ENCODE peak calls at places on chromosomes 7 and 10, in six cellular contexts. One of them, this sample, is unnamed.

GRCh38 chr7:24337180-24337579 is 53.2 kb downstream of the NPY start:
- DNase-seq in iPS-NIHi11: peak
- DNase-seq in CD8-positive, alpha-beta T cell: no peak
- DNase-seq in globus pallidus: peak
- DNase-seq in neural progenitor cell: peak
- DNase-seq in effector CD4-positive, alpha-beta T cell: no peak
- DNase-seq in this sample: no peak

GRCh38 chr7:133633055-133633454 is 380.2 kb downstream of the EXOC4 start:
- DNase-seq in neural progenitor cell: no peak
- DNase-seq in globus pallidus: no peak
- DNase-seq in CD8-positive, alpha-beta T cell: no peak
- DNase-seq in iPS-NIHi11: peak
- DNase-seq in effector CD4-positive, alpha-beta T cell: no peak
- DNase-seq in this sample: no peak

GRCh38 chr10:24503627-24504320 is 219.9 kb downstream of the ARHGAP21 start:
- DNase-seq in neural progenitor cell: peak
- DNase-seq in globus pallidus: no peak
- DNase-seq in iPS-NIHi11: peak
- DNase-seq in effector CD4-positive, alpha-beta T cell: no peak
- DNase-seq in CD8-positive, alpha-beta T cell: no peak
- DNase-seq in this sample: no peak

GRCh38 chr7:88664630-88665233 is 94.8 kb upstream of the ZNF804B start:
- DNase-seq in globus pallidus: no peak
- DNase-seq in CD8-positive, alpha-beta T cell: no peak
- DNase-seq in effector CD4-positive, alpha-beta T cell: no peak
- DNase-seq in iPS-NIHi11: peak
- DNase-seq in neural progenitor cell: no peak
- DNase-seq in this sample: no peak

GRCh38 chr10:62461120-62461519 is 87.0 kb downstream of the ZNF365 start:
- DNase-seq in neural progenitor cell: no peak
- DNase-seq in iPS-NIHi11: no peak
- DNase-seq in globus pallidus: no peak
- DNase-seq in CD8-positive, alpha-beta T cell: no peak
- DNase-seq in effector CD4-positive, alpha-beta T cell: no peak
- DNase-seq in this sample: no peak

GRCh38 chr10:120369831-120370230 is 87.2 kb upstream of the PLPP4 start:
- DNase-seq in iPS-NIHi11: no peak
- DNase-seq in globus pallidus: no peak
- DNase-seq in CD8-positive, alpha-beta T cell: no peak
- DNase-seq in neural progenitor cell: no peak
- DNase-seq in effector CD4-positive, alpha-beta T cell: no peak
- DNase-seq in this sample: no peak

GRCh38 chr10:90964781-90965462 is 44.0 kb upstream of the ANKRD1 start:
- DNase-seq in effector CD4-positive, alpha-beta T cell: no peak
- DNase-seq in iPS-NIHi11: no peak
- DNase-seq in CD8-positive, alpha-beta T cell: no peak
- DNase-seq in neural progenitor cell: no peak
- DNase-seq in globus pallidus: no peak
- DNase-seq in this sample: no peak

GRCh38 chr10:72126184-72126871 is 38.0 kb upstream of the SPOCK2 start:
- DNase-seq in iPS-NIHi11: peak
- DNase-seq in effector CD4-positive, alpha-beta T cell: no peak
- DNase-seq in CD8-positive, alpha-beta T cell: no peak
- DNase-seq in globus pallidus: peak
- DNase-seq in neural progenitor cell: peak
- DNase-seq in this sample: no peak

GRCh38 chr10:62475531-62475930 is 101.4 kb downstream of the ZNF365 start:
- DNase-seq in globus pallidus: no peak
- DNase-seq in iPS-NIHi11: no peak
- DNase-seq in CD8-positive, alpha-beta T cell: no peak
- DNase-seq in effector CD4-positive, alpha-beta T cell: no peak
- DNase-seq in neural progenitor cell: no peak
- DNase-seq in this sample: no peak

GRCh38 chr7:41996381-41997035 is 240.5 kb downstream of the GLI3 start:
- DNase-seq in neural progenitor cell: no peak
- DNase-seq in globus pallidus: no peak
- DNase-seq in iPS-NIHi11: no peak
- DNase-seq in CD8-positive, alpha-beta T cell: no peak
- DNase-seq in effector CD4-positive, alpha-beta T cell: no peak
- DNase-seq in this sample: no peak

GRCh38 chr7:36598056-36598675 is 126.1 kb downstream of the AOAH start:
- DNase-seq in globus pallidus: no peak
- DNase-seq in neural progenitor cell: peak
- DNase-seq in CD8-positive, alpha-beta T cell: no peak
- DNase-seq in iPS-NIHi11: peak
- DNase-seq in effector CD4-positive, alpha-beta T cell: no peak
- DNase-seq in this sample: no peak

GRCh38 chr10:133157662-133158436 is 2.2 kb upstream of the KNDC1 start:
- DNase-seq in iPS-NIHi11: peak
- DNase-seq in neural progenitor cell: no peak
- DNase-seq in CD8-positive, alpha-beta T cell: no peak
- DNase-seq in effector CD4-positive, alpha-beta T cell: no peak
- DNase-seq in globus pallidus: no peak
- DNase-seq in this sample: no peak

GRCh38 chr7:1646957-1647891 is 22.9 kb upstream of the ELFN1 start:
- DNase-seq in CD8-positive, alpha-beta T cell: no peak
- DNase-seq in neural progenitor cell: no peak
- DNase-seq in effector CD4-positive, alpha-beta T cell: no peak
- DNase-seq in iPS-NIHi11: no peak
- DNase-seq in globus pallidus: no peak
- DNase-seq in this sample: no peak